ENCODE peak calls at places on chromosomes 5 and 9, in six cellular contexts. One of them, this sample, is unnamed.

GRCh38 chr9:125989090-125989501 is 241.9 kb downstream of the PBX3 start:
- DNase-seq in Caki2: no peak
- DNase-seq in keratinocyte: no peak
- DNase-seq in fibroblast of mammary gland: no peak
- DNase-seq in astrocyte of the cerebellum: no peak
- DNase-seq in activated naive CD8-positive, alpha-beta T cell treated with anti-CD3 and anti-CD28 coated beads for 36 hours: no peak
- DNase-seq in this sample: no peak

GRCh38 chr5:158463971-158464370 is 605.0 kb upstream of the CLINT1 start:
- DNase-seq in Caki2: no peak
- DNase-seq in keratinocyte: no peak
- DNase-seq in fibroblast of mammary gland: peak
- DNase-seq in astrocyte of the cerebellum: no peak
- DNase-seq in activated naive CD8-positive, alpha-beta T cell treated with anti-CD3 and anti-CD28 coated beads for 36 hours: peak
- DNase-seq in this sample: no peak

GRCh38 chr5:179184521-179185050 is 124.4 kb downstream of the ZNF354C start:
- DNase-seq in Caki2: no peak
- DNase-seq in keratinocyte: no peak
- DNase-seq in fibroblast of mammary gland: no peak
- DNase-seq in astrocyte of the cerebellum: no peak
- DNase-seq in activated naive CD8-positive, alpha-beta T cell treated with anti-CD3 and anti-CD28 coated beads for 36 hours: no peak
- DNase-seq in this sample: no peak

GRCh38 chr5:43873791-43874190 is 270.8 kb downstream of the NNT start:
- DNase-seq in Caki2: no peak
- DNase-seq in keratinocyte: no peak
- DNase-seq in fibroblast of mammary gland: no peak
- DNase-seq in astrocyte of the cerebellum: no peak
- DNase-seq in activated naive CD8-positive, alpha-beta T cell treated with anti-CD3 and anti-CD28 coated beads for 36 hours: no peak
- DNase-seq in this sample: no peak

GRCh38 chr9:8871796-8872470 is 1072.4 kb upstream of the DMAC1 start:
- DNase-seq in Caki2: no peak
- DNase-seq in keratinocyte: no peak
- DNase-seq in fibroblast of mammary gland: no peak
- DNase-seq in astrocyte of the cerebellum: no peak
- DNase-seq in activated naive CD8-positive, alpha-beta T cell treated with anti-CD3 and anti-CD28 coated beads for 36 hours: no peak
- DNase-seq in this sample: no peak

GRCh38 chr5:133952729-133953567 is 15.5 kb downstream of the C5orf15 start:
- DNase-seq in Caki2: no peak
- DNase-seq in keratinocyte: peak
- DNase-seq in fibroblast of mammary gland: peak
- DNase-seq in astrocyte of the cerebellum: peak
- DNase-seq in activated naive CD8-positive, alpha-beta T cell treated with anti-CD3 and anti-CD28 coated beads for 36 hours: no peak
- DNase-seq in this sample: peak

GRCh38 chr5:159208508-159209437 is 580 bp downstream of the RNF145 start:
- DNase-seq in Caki2: peak
- DNase-seq in keratinocyte: no peak
- DNase-seq in fibroblast of mammary gland: no peak
- DNase-seq in astrocyte of the cerebellum: no peak
- DNase-seq in activated naive CD8-positive, alpha-beta T cell treated with anti-CD3 and anti-CD28 coated beads for 36 hours: peak
- DNase-seq in this sample: peak

GRCh38 chr5:98664736-98665135 is 108.7 kb upstream of the RGMB start:
- DNase-seq in Caki2: no peak
- DNase-seq in keratinocyte: no peak
- DNase-seq in fibroblast of mammary gland: no peak
- DNase-seq in astrocyte of the cerebellum: no peak
- DNase-seq in activated naive CD8-positive, alpha-beta T cell treated with anti-CD3 and anti-CD28 coated beads for 36 hours: no peak
- DNase-seq in this sample: no peak

GRCh38 chr5:61784337-61784736 is 452.3 kb downstream of the ZSWIM6 start:
- DNase-seq in Caki2: no peak
- DNase-seq in keratinocyte: no peak
- DNase-seq in fibroblast of mammary gland: peak
- DNase-seq in astrocyte of the cerebellum: no peak
- DNase-seq in activated naive CD8-positive, alpha-beta T cell treated with anti-CD3 and anti-CD28 coated beads for 36 hours: no peak
- DNase-seq in this sample: no peak

GRCh38 chr9:14245901-14246525 is 67.9 kb downstream of the NFIB start:
- DNase-seq in Caki2: no peak
- DNase-seq in keratinocyte: no peak
- DNase-seq in fibroblast of mammary gland: no peak
- DNase-seq in astrocyte of the cerebellum: peak
- DNase-seq in activated naive CD8-positive, alpha-beta T cell treated with anti-CD3 and anti-CD28 coated beads for 36 hours: no peak
- DNase-seq in this sample: no peak

GRCh38 chr9:123616707-123617106 is 260.7 kb downstream of the CRB2 start:
- DNase-seq in Caki2: no peak
- DNase-seq in keratinocyte: no peak
- DNase-seq in fibroblast of mammary gland: no peak
- DNase-seq in astrocyte of the cerebellum: no peak
- DNase-seq in activated naive CD8-positive, alpha-beta T cell treated with anti-CD3 and anti-CD28 coated beads for 36 hours: no peak
- DNase-seq in this sample: no peak

GRCh38 chr5:115366223-115366622 is 69.8 kb upstream of the CCDC112 start:
- DNase-seq in Caki2: peak
- DNase-seq in keratinocyte: peak
- DNase-seq in fibroblast of mammary gland: peak
- DNase-seq in astrocyte of the cerebellum: peak
- DNase-seq in activated naive CD8-positive, alpha-beta T cell treated with anti-CD3 and anti-CD28 coated beads for 36 hours: no peak
- DNase-seq in this sample: peak

GRCh38 chr5:151451626-151452520 is 4.5 kb downstream of the SLC36A1 start:
- DNase-seq in Caki2: peak
- DNase-seq in keratinocyte: no peak
- DNase-seq in fibroblast of mammary gland: peak
- DNase-seq in astrocyte of the cerebellum: peak
- DNase-seq in activated naive CD8-positive, alpha-beta T cell treated with anti-CD3 and anti-CD28 coated beads for 36 hours: no peak
- DNase-seq in this sample: peak

GRCh38 chr5:143001764-143002351 is 231.7 kb downstream of the ARHGAP26 start:
- DNase-seq in Caki2: no peak
- DNase-seq in keratinocyte: no peak
- DNase-seq in fibroblast of mammary gland: peak
- DNase-seq in astrocyte of the cerebellum: no peak
- DNase-seq in activated naive CD8-positive, alpha-beta T cell treated with anti-CD3 and anti-CD28 coated beads for 36 hours: peak
- DNase-seq in this sample: peak

GRCh38 chr5:1493413-1493812 is 30.3 kb downstream of the LPCAT1 start:
- DNase-seq in Caki2: no peak
- DNase-seq in keratinocyte: no peak
- DNase-seq in fibroblast of mammary gland: no peak
- DNase-seq in astrocyte of the cerebellum: no peak
- DNase-seq in activated naive CD8-positive, alpha-beta T cell treated with anti-CD3 and anti-CD28 coated beads for 36 hours: no peak
- DNase-seq in this sample: no peak

GRCh38 chr9:121300283-121301119 is 32.5 kb downstream of the GSN start:
- DNase-seq in Caki2: no peak
- DNase-seq in keratinocyte: no peak
- DNase-seq in fibroblast of mammary gland: no peak
- DNase-seq in astrocyte of the cerebellum: no peak
- DNase-seq in activated naive CD8-positive, alpha-beta T cell treated with anti-CD3 and anti-CD28 coated beads for 36 hours: no peak
- DNase-seq in this sample: no peak

GRCh38 chr9:97856857-97857602 is 4.0 kb downstream of the FOXE1 start:
- DNase-seq in Caki2: no peak
- DNase-seq in keratinocyte: no peak
- DNase-seq in fibroblast of mammary gland: no peak
- DNase-seq in astrocyte of the cerebellum: no peak
- DNase-seq in activated naive CD8-positive, alpha-beta T cell treated with anti-CD3 and anti-CD28 coated beads for 36 hours: no peak
- DNase-seq in this sample: no peak

GRCh38 chr5:154092356-154092755 is 53.6 kb downstream of the MFAP3 start:
- DNase-seq in Caki2: no peak
- DNase-seq in keratinocyte: no peak
- DNase-seq in fibroblast of mammary gland: no peak
- DNase-seq in astrocyte of the cerebellum: no peak
- DNase-seq in activated naive CD8-positive, alpha-beta T cell treated with anti-CD3 and anti-CD28 coated beads for 36 hours: no peak
- DNase-seq in this sample: peak

This sample was measured in islet precursor cell.